ENCODE peak calls at places on chromosomes 13 and 19, in five cellular contexts. P is caudate nucleus, W is body of pancreas, T is tibial nerve, H is H9. R is an unnamed sample.

GRCh38 chr19:8526345-8527062 is 12.5 kb upstream of the ZNF414 start:
- DNase-seq in P (peak; percentile 81), W (peak; percentile 93), T (peak; percentile 82), H (peak; percentile 94), R (peak; percentile 94)

GRCh38 chr19:17658666-17659065 is 29.5 kb downstream of the UNC13A start:
- DNase-seq in P (no peak), W (no peak), T (no peak), H (no peak), R (no peak)

GRCh38 chr13:26679411-26679810 is 81.2 kb downstream of the GPR12 start:
- DNase-seq in P (no peak), W (no peak), T (no peak), H (no peak), R (no peak)

GRCh38 chr19:988081-988480 is 3.9 kb downstream of the WDR18 start:
- DNase-seq in P (no peak), W (no peak), T (no peak), H (no peak), R (no peak)

GRCh38 chr13:23724196-23724970 is 154.2 kb downstream of the TNFRSF19 start:
- DNase-seq in P (no peak), W (no peak), T (no peak), H (no peak), R (no peak)

GRCh38 chr13:20943519-20944012 is 41.0 kb upstream of the XPO4 start:
- DNase-seq in P (peak; percentile 74), W (peak; percentile 85), T (peak; percentile 86), H (peak; percentile 84), R (peak; percentile 92)

GRCh38 chr13:94115054-94115453 is 364.4 kb downstream of the DCT start:
- DNase-seq in P (no peak), W (no peak), T (no peak), H (no peak), R (no peak)

GRCh38 chr13:44273991-44274810 is 99.4 kb upstream of the SERP2 start:
- DNase-seq in P (peak; percentile 40), W (no peak), T (no peak), H (no peak), R (no peak)

GRCh38 chr19:54653181-54653809 is 9.5 kb upstream of the LILRB4 start:
- DNase-seq in P (no peak), W (no peak), T (no peak), H (no peak), R (no peak)

GRCh38 chr19:54255105-54255775 is 1.8 kb downstream of the LILRB5 start:
- DNase-seq in P (no peak), W (no peak), T (no peak), H (peak; percentile 33), R (no peak)

GRCh38 chr19:12985049-12985776 is 10.1 kb upstream of the NFIX start:
- DNase-seq in P (peak; percentile 92), W (peak; percentile 54), T (peak; percentile 80), H (peak; percentile 33), R (no peak)
- H3K27ac ChIP-seq in P (peak overlapping the region; percentile 97), W (peak overlapping the region; percentile 7), T (peak overlapping the region; percentile 38), H (no peak overlapping the region), R (no peak overlapping the region)

DNA sequence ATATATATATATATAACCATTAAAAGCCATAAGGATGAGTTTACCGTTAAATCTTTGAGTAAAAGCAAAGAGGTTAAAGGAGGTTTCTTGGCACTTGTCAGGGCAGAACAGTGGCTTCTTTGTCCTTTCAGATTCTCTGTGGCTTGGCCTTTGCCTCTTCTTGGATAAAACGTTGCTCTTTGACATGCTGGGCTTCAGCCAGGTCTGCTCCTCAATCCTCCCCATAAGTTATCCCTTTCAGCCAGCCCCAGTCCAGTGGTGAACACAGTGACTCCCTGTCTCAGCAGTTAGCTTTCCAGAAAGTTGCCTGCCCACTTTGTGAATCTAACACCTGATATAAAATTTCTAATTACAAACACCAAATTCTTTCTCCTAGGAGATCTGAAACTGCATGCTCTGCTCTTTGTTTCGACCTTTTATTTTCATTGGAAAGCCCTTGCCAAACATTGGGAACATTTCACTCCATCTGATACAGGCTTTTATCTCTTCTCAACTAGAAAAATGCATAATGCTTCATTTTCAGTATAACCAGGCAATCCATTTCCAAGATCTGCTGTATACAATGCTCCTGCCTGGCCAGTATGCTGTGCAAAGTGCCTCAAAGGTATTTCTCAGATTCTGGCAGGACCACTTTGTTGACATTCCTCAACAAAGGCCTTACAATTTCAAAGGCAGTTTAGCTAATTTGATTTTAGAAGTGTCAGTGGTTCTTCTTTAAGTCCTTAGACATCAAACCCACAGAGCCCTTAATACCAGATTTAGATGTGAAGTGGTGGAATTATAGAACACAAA is 16.2 kb upstream of the MED4 start:
- DNase-seq in P (peak; percentile 8), W (no peak), T (peak; percentile 42), H (no peak), R (no peak)
- H3K27ac ChIP-seq in P (no peak overlapping the region), W (peak overlapping the region; percentile 57), T (peak overlapping the region; percentile 34), H (no peak overlapping the region), R (peak overlapping the region; percentile 38)

DNA sequence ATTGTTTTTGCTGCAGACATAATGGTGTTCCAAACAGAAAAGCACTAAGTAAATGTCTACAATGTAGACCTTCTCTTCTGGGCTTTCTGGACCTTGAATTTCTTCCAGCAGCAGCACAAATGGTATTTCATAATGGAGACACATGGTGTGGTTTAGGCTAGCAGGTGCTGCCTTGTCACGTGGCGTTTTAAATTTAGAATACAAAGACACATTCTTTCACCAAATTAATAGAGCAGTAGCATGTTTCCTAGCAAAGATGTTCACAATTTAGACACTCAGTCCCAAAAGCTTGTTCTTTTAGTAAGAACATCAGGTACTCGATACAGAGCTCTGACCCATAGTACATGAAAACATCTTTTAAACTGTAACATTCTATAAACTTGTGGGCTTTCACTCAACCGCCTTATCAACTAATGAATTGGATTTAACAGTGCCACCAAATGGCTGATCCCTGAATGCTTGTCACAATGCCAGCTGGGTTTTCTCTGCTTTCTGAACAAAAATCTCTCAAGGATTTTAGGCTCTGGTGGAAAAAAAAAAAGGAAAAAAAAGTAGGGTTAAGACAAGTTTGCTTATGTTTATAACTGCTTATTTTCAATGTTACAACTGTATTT is 290.1 kb downstream of the DCLK1 start:
- DNase-seq in P (peak; percentile 64), W (no peak), T (no peak), H (no peak), R (no peak)
- H3K27ac ChIP-seq in P (peak overlapping the region; percentile 95), W (no peak overlapping the region), T (no peak overlapping the region), H (no peak overlapping the region), R (no peak overlapping the region)

DNA sequence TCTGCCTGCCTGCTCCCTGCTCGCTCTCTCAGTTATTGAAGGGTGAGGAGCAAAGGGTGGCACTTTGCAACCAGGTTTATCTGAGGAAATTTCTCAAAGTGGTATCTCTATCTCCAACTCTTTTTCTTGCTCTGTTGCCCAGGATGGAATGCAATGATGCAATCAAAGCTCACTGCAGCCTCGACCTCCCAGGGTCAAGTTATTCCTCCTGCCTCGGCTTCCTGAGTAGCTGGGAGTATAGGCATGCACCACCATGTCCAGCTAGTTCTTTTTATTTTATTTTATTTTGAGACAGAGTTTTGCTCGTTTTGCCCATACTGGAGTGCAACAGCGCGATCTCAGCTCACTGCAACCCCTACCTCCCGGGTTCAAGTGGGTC is 4.9 kb downstream of the ACTMAP start:
- DNase-seq in P (no peak), W (no peak), T (no peak), H (no peak), R (no peak)
- H3K27ac ChIP-seq in P (no peak overlapping the region), W (peak overlapping the region; percentile 56), T (peak overlapping the region; percentile 47), H (no peak overlapping the region), R (peak overlapping the region; percentile 78)

GRCh38 chr13:33277946-33278345 is 7.6 kb downstream of the STARD13 start:
- DNase-seq in P (no peak), W (no peak), T (no peak), H (no peak), R (no peak)

GRCh38 chr13:33276581-33276980 is 9.0 kb downstream of the STARD13 start:
- DNase-seq in P (no peak), W (no peak), T (no peak), H (no peak), R (no peak)

GRCh38 chr13:33275916-33276315 is 9.6 kb downstream of the STARD13 start:
- DNase-seq in P (no peak), W (no peak), T (no peak), H (no peak), R (no peak)

GRCh38 chr13:33278923-33279322 is 6.6 kb downstream of the STARD13 start:
- DNase-seq in P (no peak), W (no peak), T (no peak), H (no peak), R (no peak)

GRCh38 chr13:33277351-33277750 is 8.2 kb downstream of the STARD13 start:
- DNase-seq in P (no peak), W (no peak), T (no peak), H (no peak), R (no peak)
- H3K27ac ChIP-seq in P (no peak overlapping the region), W (peak overlapping the region; percentile 84), T (peak overlapping the region; percentile 23), H (no peak overlapping the region), R (no peak overlapping the region)

DNA sequence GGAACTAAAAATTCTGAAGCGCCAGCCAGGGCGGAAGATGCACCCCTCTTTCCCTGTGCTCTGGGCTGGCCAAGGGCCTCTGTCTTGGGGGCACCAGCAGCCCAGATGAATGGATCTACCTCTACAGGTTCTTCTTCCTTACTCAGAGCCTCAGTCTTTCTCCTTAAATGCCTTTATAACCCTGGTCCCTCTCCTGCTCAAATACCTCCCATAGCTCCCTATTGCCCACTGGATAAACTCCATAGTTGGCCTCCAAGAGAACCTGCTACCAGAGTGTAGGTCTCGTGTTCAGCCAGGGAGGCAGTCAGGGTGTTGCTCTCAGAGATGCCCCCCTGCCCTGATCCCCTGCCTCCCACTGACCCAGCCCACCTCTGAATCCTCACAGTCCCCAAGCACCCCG is 30.5 kb downstream of the OR10H4 start:
- DNase-seq in P (no peak), W (no peak), T (no peak), H (no peak), R (no peak)
- H3K27ac ChIP-seq in P (no peak overlapping the region), W (no peak overlapping the region), T (no peak overlapping the region), H (no peak overlapping the region), R (no peak overlapping the region)

DNA sequence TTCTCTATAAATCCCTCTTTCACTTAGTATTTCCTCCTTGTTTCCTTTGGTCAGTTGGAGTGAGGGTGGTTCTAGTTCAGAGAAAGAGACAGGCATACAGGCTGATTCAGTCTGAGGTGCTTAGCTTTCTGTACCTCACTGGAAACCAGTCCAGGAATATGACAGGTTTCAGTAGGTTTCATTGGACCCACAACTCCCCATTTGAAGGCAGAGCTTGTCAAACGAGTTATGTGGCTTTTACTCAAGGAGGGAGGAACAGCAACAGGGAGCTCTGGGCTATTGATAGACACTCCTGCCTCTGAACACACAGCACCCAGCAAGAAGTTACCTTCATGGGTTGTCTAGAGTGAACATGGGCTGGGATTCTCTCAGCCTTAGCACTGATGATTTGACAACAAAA is 14.5 kb downstream of the ACTN4 start:
- DNase-seq in P (no peak), W (peak; percentile 59), T (no peak), H (no peak), R (no peak)
- H3K27ac ChIP-seq in P (peak overlapping the region; percentile 39), W (peak overlapping the region; percentile 92), T (peak overlapping the region; percentile 81), H (no peak overlapping the region), R (peak overlapping the region; percentile 90)

DNA sequence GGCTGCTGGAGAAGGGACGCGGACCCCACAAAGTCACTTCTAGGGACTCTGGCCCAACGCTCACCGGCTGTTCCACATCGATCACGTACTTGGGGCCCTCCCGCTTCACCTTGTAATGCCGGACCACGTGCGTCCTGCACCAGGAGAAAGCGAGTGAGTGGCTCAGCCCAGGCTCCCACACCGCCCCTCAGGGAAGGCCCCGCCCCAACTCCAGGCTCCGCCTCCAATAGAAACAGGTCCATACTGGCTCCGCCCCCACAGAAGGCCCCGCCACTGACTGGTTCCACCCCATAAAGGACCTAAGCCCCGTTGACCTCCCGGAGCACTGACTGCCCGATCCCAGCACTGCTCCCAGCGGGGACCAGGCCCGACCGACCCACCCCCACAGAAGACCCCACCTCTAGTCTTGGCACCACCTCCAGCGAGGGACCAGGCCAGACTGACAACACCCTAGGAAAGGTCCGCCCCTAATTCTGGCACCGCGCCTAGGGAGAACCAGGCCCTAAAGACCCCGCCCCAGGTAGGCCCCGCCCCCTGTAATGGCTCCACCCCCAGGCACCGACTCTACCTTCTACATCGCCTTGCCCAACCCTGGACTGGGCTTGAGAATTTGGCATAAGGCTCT is 11.3 kb downstream of the STAP2 start:
- DNase-seq in P (peak; percentile 63), W (peak; percentile 73), T (peak; percentile 56), H (peak; percentile 96), R (peak; percentile 84)
- H3K27ac ChIP-seq in P (no peak overlapping the region), W (no peak overlapping the region), T (no peak overlapping the region), H (no peak overlapping the region), R (no peak overlapping the region)